ENCODE peak calls at places on chromosomes 4 and X, in nine cellular contexts. One of them, this sample, is unnamed.

GRCh38 chrX:94551831-94552230 is 877.8 kb downstream of the FAM133A start:
- DNase-seq in choroid plexus epithelial cell: no peak
- DNase-seq in mesendoderm: no peak
- DNase-seq in brain microvascular endothelial cell: no peak
- DNase-seq in astrocyte of the spinal cord: no peak
- DNase-seq in psoas muscle: no peak
- DNase-seq in AG04450: no peak
- DNase-seq in right cardiac atrium: no peak
- DNase-seq in ovary: no peak
- DNase-seq in this sample: no peak

GRCh38 chrX:107721318-107721717 is 54.3 kb downstream of the TSC22D3 start:
- DNase-seq in brain microvascular endothelial cell: no peak
- DNase-seq in psoas muscle: no peak
- DNase-seq in right cardiac atrium: peak; percentile 49
- DNase-seq in AG04450: no peak
- DNase-seq in astrocyte of the spinal cord: no peak
- DNase-seq in choroid plexus epithelial cell: no peak
- DNase-seq in ovary: no peak
- DNase-seq in mesendoderm: no peak
- DNase-seq in this sample: no peak

GRCh38 chr4:70703695-70704332 is 15.5 kb downstream of the UTP3 start:
- DNase-seq in right cardiac atrium: no peak
- DNase-seq in choroid plexus epithelial cell: peak; percentile 44
- DNase-seq in psoas muscle: no peak
- DNase-seq in brain microvascular endothelial cell: peak; percentile 21
- DNase-seq in astrocyte of the spinal cord: peak; percentile 54
- DNase-seq in ovary: no peak
- DNase-seq in mesendoderm: no peak
- DNase-seq in AG04450: peak; percentile 51
- DNase-seq in this sample: peak; percentile 51

GRCh38 chr4:36187723-36188333 is 56.5 kb downstream of the ARAP2 start:
- DNase-seq in AG04450: no peak
- DNase-seq in brain microvascular endothelial cell: peak; percentile 4
- DNase-seq in mesendoderm: peak; percentile 50
- DNase-seq in psoas muscle: no peak
- DNase-seq in ovary: no peak
- DNase-seq in astrocyte of the spinal cord: peak; percentile 57
- DNase-seq in choroid plexus epithelial cell: peak; percentile 62
- DNase-seq in right cardiac atrium: no peak
- DNase-seq in this sample: peak; percentile 34

GRCh38 chrX:14440109-14440508 is 89.2 kb upstream of the GLRA2 start:
- DNase-seq in mesendoderm: no peak
- DNase-seq in ovary: no peak
- DNase-seq in astrocyte of the spinal cord: no peak
- DNase-seq in choroid plexus epithelial cell: no peak
- DNase-seq in right cardiac atrium: no peak
- DNase-seq in AG04450: no peak
- DNase-seq in psoas muscle: no peak
- DNase-seq in brain microvascular endothelial cell: no peak
- DNase-seq in this sample: no peak

GRCh38 chr4:8329859-8330761 is 60.6 kb downstream of the HTRA3 start:
- DNase-seq in choroid plexus epithelial cell: no peak
- DNase-seq in mesendoderm: no peak
- DNase-seq in psoas muscle: no peak
- DNase-seq in astrocyte of the spinal cord: no peak
- DNase-seq in brain microvascular endothelial cell: no peak
- DNase-seq in AG04450: no peak
- DNase-seq in ovary: peak; percentile 9
- DNase-seq in right cardiac atrium: peak; percentile 66
- DNase-seq in this sample: no peak

GRCh38 chr4:4935974-4936373 is 76.5 kb downstream of the MSX1 start:
- DNase-seq in ovary: no peak
- DNase-seq in choroid plexus epithelial cell: no peak
- DNase-seq in astrocyte of the spinal cord: no peak
- DNase-seq in mesendoderm: no peak
- DNase-seq in AG04450: no peak
- DNase-seq in brain microvascular endothelial cell: no peak
- DNase-seq in psoas muscle: no peak
- DNase-seq in right cardiac atrium: no peak
- DNase-seq in this sample: no peak

GRCh38 chr4:89800012-89800516 is 36.9 kb downstream of the SNCA start:
- DNase-seq in right cardiac atrium: no peak
- DNase-seq in brain microvascular endothelial cell: peak; percentile 38
- DNase-seq in AG04450: no peak
- DNase-seq in astrocyte of the spinal cord: peak; percentile 76
- DNase-seq in choroid plexus epithelial cell: no peak
- DNase-seq in mesendoderm: no peak
- DNase-seq in ovary: no peak
- DNase-seq in psoas muscle: no peak
- DNase-seq in this sample: peak; percentile 54

GRCh38 chr4:79958511-79959264 is 114.3 kb downstream of the ANTXR2 start:
- DNase-seq in choroid plexus epithelial cell: no peak
- DNase-seq in psoas muscle: no peak
- DNase-seq in AG04450: no peak
- DNase-seq in mesendoderm: peak; percentile 23
- DNase-seq in ovary: no peak
- DNase-seq in right cardiac atrium: no peak
- DNase-seq in brain microvascular endothelial cell: no peak
- DNase-seq in astrocyte of the spinal cord: no peak
- DNase-seq in this sample: no peak

GRCh38 chrX:138723301-138723700 is 11.8 kb upstream of the FGF13 start:
- DNase-seq in choroid plexus epithelial cell: no peak
- DNase-seq in brain microvascular endothelial cell: no peak
- DNase-seq in mesendoderm: peak; percentile 63
- DNase-seq in AG04450: no peak
- DNase-seq in psoas muscle: no peak
- DNase-seq in astrocyte of the spinal cord: no peak
- DNase-seq in ovary: no peak
- DNase-seq in right cardiac atrium: no peak
- DNase-seq in this sample: no peak

GRCh38 chr4:122576261-122577188 is 44.3 kb downstream of the IL21 start:
- DNase-seq in astrocyte of the spinal cord: peak; percentile 60
- DNase-seq in psoas muscle: no peak
- DNase-seq in ovary: no peak
- DNase-seq in choroid plexus epithelial cell: peak; percentile 78
- DNase-seq in right cardiac atrium: no peak
- DNase-seq in AG04450: no peak
- DNase-seq in mesendoderm: peak; percentile 60
- DNase-seq in brain microvascular endothelial cell: peak; percentile 70
- DNase-seq in this sample: peak; percentile 68

GRCh38 chr4:139609647-139610046 is 53.6 kb upstream of the SETD7 start:
- DNase-seq in choroid plexus epithelial cell: no peak
- DNase-seq in psoas muscle: no peak
- DNase-seq in mesendoderm: no peak
- DNase-seq in brain microvascular endothelial cell: peak; percentile 61
- DNase-seq in ovary: no peak
- DNase-seq in AG04450: no peak
- DNase-seq in astrocyte of the spinal cord: peak; percentile 79
- DNase-seq in right cardiac atrium: no peak
- DNase-seq in this sample: peak; percentile 70

GRCh38 chr4:95439896-95440295 is 108.9 kb downstream of the UNC5C start:
- DNase-seq in AG04450: no peak
- DNase-seq in brain microvascular endothelial cell: no peak
- DNase-seq in ovary: no peak
- DNase-seq in psoas muscle: no peak
- DNase-seq in choroid plexus epithelial cell: no peak
- DNase-seq in mesendoderm: peak; percentile 9
- DNase-seq in right cardiac atrium: no peak
- DNase-seq in astrocyte of the spinal cord: no peak
- DNase-seq in this sample: no peak

DNA sequence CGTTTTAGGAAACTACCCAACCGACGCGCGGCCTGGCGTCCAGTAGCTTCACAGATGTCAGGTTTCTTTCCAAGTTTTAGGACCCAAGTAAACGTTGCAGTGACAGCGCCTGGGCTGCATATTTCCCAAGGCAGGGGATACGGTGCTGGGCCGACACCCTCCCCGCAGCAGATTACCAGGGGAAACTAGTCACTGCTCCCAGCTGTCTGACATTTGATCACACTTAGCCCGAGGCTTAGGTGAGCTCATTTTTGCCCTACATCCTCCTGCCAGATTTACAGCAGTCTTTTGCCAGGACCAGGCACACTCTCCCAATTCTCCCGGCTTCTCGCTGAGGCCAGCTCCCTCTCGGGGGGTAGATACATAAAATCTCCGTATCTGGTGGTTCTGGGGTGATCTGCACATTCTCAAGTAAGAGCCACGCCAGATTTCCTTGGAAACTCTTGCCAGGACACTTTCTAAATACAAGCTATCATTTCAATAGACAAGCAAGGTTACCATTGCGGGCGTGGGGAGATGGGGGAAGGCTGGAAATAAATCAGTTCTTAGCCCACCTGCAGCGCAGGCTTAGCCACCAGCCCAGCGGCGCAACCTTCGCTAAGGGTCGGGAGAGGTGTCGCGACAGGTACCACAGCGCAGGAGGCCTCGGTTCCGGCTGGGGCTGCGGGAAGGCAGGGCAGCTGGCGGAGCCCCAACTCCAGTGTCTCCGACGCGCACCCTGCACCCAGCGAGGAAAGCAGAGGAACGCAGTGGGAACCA is 2.5 kb upstream of the SOX3 start:
- DNase-seq in ovary: no peak
- DNase-seq in psoas muscle: no peak
- DNase-seq in brain microvascular endothelial cell: no peak
- DNase-seq in choroid plexus epithelial cell: no peak
- DNase-seq in astrocyte of the spinal cord: no peak
- DNase-seq in AG04450: no peak
- DNase-seq in right cardiac atrium: no peak
- DNase-seq in mesendoderm: peak; percentile 63
- DNase-seq in this sample: no peak
- H3K4me3 ChIP-seq in ovary: no peak overlapping the region
- H3K4me3 ChIP-seq in psoas muscle: no peak overlapping the region
- H3K4me3 ChIP-seq in brain microvascular endothelial cell: no peak overlapping the region
- H3K4me3 ChIP-seq in choroid plexus epithelial cell: no peak overlapping the region
- H3K4me3 ChIP-seq in astrocyte of the spinal cord: no peak overlapping the region
- H3K4me3 ChIP-seq in AG04450: no peak overlapping the region
- H3K4me3 ChIP-seq in right cardiac atrium: no peak overlapping the region
- H3K4me3 ChIP-seq in mesendoderm: no peak overlapping the region
- H3K4me3 ChIP-seq in this sample: no peak overlapping the region

DNA sequence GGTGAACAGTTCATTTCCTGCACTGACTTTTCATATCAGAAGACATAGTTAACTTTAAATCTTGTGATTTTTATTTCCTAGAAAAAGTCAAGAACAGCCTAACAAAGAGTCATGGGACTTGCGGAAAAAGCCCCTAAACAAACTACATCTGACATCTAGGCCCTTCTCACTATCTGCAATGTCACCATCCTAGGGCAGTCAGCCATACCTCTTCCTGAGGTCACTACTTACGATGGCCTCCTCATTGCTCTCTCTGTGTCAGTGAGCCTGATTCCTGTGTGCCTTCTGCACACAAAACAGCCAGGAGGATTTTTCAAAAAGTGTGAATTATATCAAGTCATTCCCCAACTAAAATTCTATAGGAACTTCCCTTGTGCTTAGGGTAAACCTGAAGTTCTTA is 22.4 kb upstream of the KIT start:
- DNase-seq in choroid plexus epithelial cell: no peak
- DNase-seq in right cardiac atrium: no peak
- DNase-seq in ovary: no peak
- DNase-seq in brain microvascular endothelial cell: no peak
- DNase-seq in astrocyte of the spinal cord: no peak
- DNase-seq in AG04450: no peak
- DNase-seq in psoas muscle: no peak
- DNase-seq in mesendoderm: no peak
- DNase-seq in this sample: no peak
- H3K4me3 ChIP-seq in choroid plexus epithelial cell: no peak overlapping the region
- H3K4me3 ChIP-seq in right cardiac atrium: no peak overlapping the region
- H3K4me3 ChIP-seq in ovary: no peak overlapping the region
- H3K4me3 ChIP-seq in brain microvascular endothelial cell: no peak overlapping the region
- H3K4me3 ChIP-seq in astrocyte of the spinal cord: no peak overlapping the region
- H3K4me3 ChIP-seq in AG04450: no peak overlapping the region
- H3K4me3 ChIP-seq in psoas muscle: no peak overlapping the region
- H3K4me3 ChIP-seq in mesendoderm: no peak overlapping the region
- H3K4me3 ChIP-seq in this sample: no peak overlapping the region

DNA sequence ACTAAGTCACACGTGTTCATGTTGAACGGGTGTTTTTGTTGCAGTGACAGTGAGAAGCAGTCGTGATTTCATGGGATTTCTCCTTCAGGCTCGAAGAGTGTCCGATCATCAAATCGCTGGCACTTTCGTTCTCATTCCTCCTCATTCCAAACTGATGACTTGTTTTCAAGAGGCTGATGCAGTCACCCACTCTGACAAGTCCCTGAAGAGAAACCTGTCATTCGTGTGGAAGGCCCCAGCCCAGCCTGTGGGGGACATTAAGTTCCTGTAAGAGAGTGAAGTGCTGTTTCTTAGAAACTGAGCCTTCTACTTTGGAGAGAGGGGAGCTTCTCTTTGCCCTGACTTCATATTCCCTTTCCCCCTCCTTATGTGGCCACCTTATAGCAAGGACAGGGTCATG is 8.0 kb downstream of the REELD1 start:
- DNase-seq in right cardiac atrium: no peak
- DNase-seq in choroid plexus epithelial cell: peak; percentile 38
- DNase-seq in mesendoderm: peak; percentile 53
- DNase-seq in AG04450: no peak
- DNase-seq in psoas muscle: no peak
- DNase-seq in ovary: no peak
- DNase-seq in brain microvascular endothelial cell: peak; percentile 58
- DNase-seq in astrocyte of the spinal cord: peak; percentile 42
- DNase-seq in this sample: peak; percentile 89
- H3K4me3 ChIP-seq in right cardiac atrium: no peak overlapping the region
- H3K4me3 ChIP-seq in choroid plexus epithelial cell: no peak overlapping the region
- H3K4me3 ChIP-seq in mesendoderm: no peak overlapping the region
- H3K4me3 ChIP-seq in AG04450: no peak overlapping the region
- H3K4me3 ChIP-seq in psoas muscle: no peak overlapping the region
- H3K4me3 ChIP-seq in ovary: no peak overlapping the region
- H3K4me3 ChIP-seq in brain microvascular endothelial cell: peak overlapping the region; percentile 28
- H3K4me3 ChIP-seq in astrocyte of the spinal cord: no peak overlapping the region
- H3K4me3 ChIP-seq in this sample: no peak overlapping the region

DNA sequence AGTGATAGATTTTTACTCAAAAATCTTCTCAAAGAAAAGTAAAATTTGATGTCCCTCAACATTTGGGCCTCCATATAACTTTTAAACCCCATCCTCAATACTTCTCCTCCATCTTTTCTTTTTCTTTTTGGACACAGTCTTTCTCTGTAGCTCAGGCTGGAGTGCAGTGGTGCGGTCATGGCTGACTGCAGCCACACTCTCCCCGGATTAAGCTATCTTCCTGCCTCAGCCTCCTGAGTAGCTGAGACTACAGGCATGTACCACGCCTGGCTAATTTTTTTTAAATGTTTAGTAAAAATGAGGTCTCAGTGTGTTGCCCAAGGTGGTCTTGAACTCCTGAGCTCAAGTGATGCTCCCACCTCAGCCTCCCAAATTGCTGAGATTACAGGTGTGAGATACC is 33.1 kb downstream of the KDM6A start:
- DNase-seq in choroid plexus epithelial cell: no peak
- DNase-seq in ovary: no peak
- DNase-seq in astrocyte of the spinal cord: no peak
- DNase-seq in brain microvascular endothelial cell: no peak
- DNase-seq in mesendoderm: no peak
- DNase-seq in AG04450: no peak
- DNase-seq in psoas muscle: no peak
- DNase-seq in right cardiac atrium: no peak
- DNase-seq in this sample: no peak
- H3K4me3 ChIP-seq in choroid plexus epithelial cell: no peak overlapping the region
- H3K4me3 ChIP-seq in ovary: no peak overlapping the region
- H3K4me3 ChIP-seq in astrocyte of the spinal cord: no peak overlapping the region
- H3K4me3 ChIP-seq in brain microvascular endothelial cell: no peak overlapping the region
- H3K4me3 ChIP-seq in mesendoderm: no peak overlapping the region
- H3K4me3 ChIP-seq in AG04450: no peak overlapping the region
- H3K4me3 ChIP-seq in psoas muscle: no peak overlapping the region
- H3K4me3 ChIP-seq in right cardiac atrium: no peak overlapping the region
- H3K4me3 ChIP-seq in this sample: no peak overlapping the region